ENCODE peak calls at places on chromosomes 1 and 21, in eight cellular contexts. J is BJ; I is kidney; A is astrocyte of the cerebellum; R is HFF-Myc; T is activated CD8-positive, alpha-beta T cell treated with anti-CD3 and anti-CD28 coated beads for 36 hours; M is endodermal cell; P is astrocyte of the spinal cord. D is an unnamed sample.
A peak's percentile ranks its signal among the peaks of the same experiment; 100 is the strongest.

GRCh38 chr1:89842547-89843278 is 21.9 kb downstream of the LRRC8D start:
- DNase-seq in J (no peak), I (no peak), A (no peak), R (no peak), T (no peak), M (no peak), P (peak; percentile 68), D (no peak)

GRCh38 chr1:29415156-29415830 is 179.0 kb downstream of the PTPRU start:
- DNase-seq in J (no peak), I (no peak), A (no peak), R (no peak), T (no peak), M (peak; percentile 81), P (no peak), D (no peak)

GRCh38 chr1:100643430-100644196 is 75.9 kb upstream of the VCAM1 start:
- DNase-seq in J (no peak), I (no peak), A (no peak), R (no peak), T (no peak), M (no peak), P (peak; percentile 9), D (no peak)

GRCh38 chr1:83060216-83060615 is 938.7 kb downstream of the TTLL7 start:
- DNase-seq in J (no peak), I (no peak), A (no peak), R (no peak), T (no peak), M (no peak), P (no peak), D (no peak)

GRCh38 chr1:20787775-20788488 is 825 bp upstream of the HP1BP3 start:
- DNase-seq in J (no peak), I (no peak), A (peak; percentile 8), R (no peak), T (peak; percentile 4), M (peak; percentile 52), P (peak; percentile 70), D (no peak)

GRCh38 chr1:29830383-29830782 is 594.1 kb downstream of the PTPRU start:
- DNase-seq in J (no peak), I (no peak), A (no peak), R (no peak), T (no peak), M (no peak), P (no peak), D (no peak)

GRCh38 chr1:76950306-76950705 is 83.0 kb downstream of the ST6GALNAC5 start:
- DNase-seq in J (no peak), I (no peak), A (no peak), R (no peak), T (no peak), M (no peak), P (no peak), D (no peak)

GRCh38 chr1:210132582-210132981 is 100.0 kb upstream of the SERTAD4 start:
- DNase-seq in J (no peak), I (no peak), A (peak; percentile 27), R (peak; percentile 38), T (no peak), M (peak; percentile 62), P (peak; percentile 48), D (no peak)

GRCh38 chr1:212007896-212008295 is 27.5 kb downstream of the INTS7 start:
- DNase-seq in J (no peak), I (no peak), A (no peak), R (no peak), T (no peak), M (no peak), P (no peak), D (no peak)

GRCh38 chr1:33339413-33339812 is 18.5 kb upstream of the A3GALT2 start:
- DNase-seq in J (no peak), I (no peak), A (no peak), R (no peak), T (no peak), M (peak; percentile 64), P (no peak), D (no peak)
- TF ChIP-seq CTCF in J (peak; percentile 25), I (no peak), A (peak; percentile 20), R (peak; percentile 6), T (no peak), M (peak; percentile 63), P (peak; percentile 28), D (no peak)

GRCh38 chr1:112544011-112544688 is 35.4 kb downstream of the WNT2B start:
- DNase-seq in J (peak; percentile 89), I (no peak), A (peak; percentile 81), R (peak; percentile 84), T (no peak), M (no peak), P (peak; percentile 93), D (no peak)
- TF ChIP-seq CTCF in J (no peak), I (no peak), A (no peak), R (no peak), T (no peak), M (no peak), P (no peak), D (no peak)

GRCh38 chr1:215581896-215582295 is 14.8 kb downstream of the KCTD3 start:
- DNase-seq in J (no peak), I (no peak), A (no peak), R (no peak), T (no peak), M (no peak), P (no peak), D (no peak)
- TF ChIP-seq CTCF in J (no peak), I (no peak), A (no peak), R (peak; percentile 2), T (no peak), M (no peak), P (no peak), D (no peak)

GRCh38 chr21:35674272-35674671 is 386.1 kb downstream of the SETD4 start:
- DNase-seq in J (no peak), I (no peak), A (no peak), R (no peak), T (no peak), M (no peak), P (no peak), D (no peak)
- TF ChIP-seq CTCF in J (no peak), I (no peak), A (no peak), R (no peak), T (no peak), M (no peak), P (no peak), D (no peak)

GRCh38 chr21:42258150-42258884 is 39.4 kb downstream of the ABCG1 start:
- DNase-seq in J (no peak), I (peak; percentile 85), A (no peak), R (peak; percentile 10), T (peak; percentile 89), M (peak; percentile 92), P (peak; percentile 16), D (peak; percentile 81)

GRCh38 chr21:42257091-42257760 is 38.3 kb downstream of the ABCG1 start:
- DNase-seq in J (no peak), I (no peak), A (no peak), R (no peak), T (no peak), M (no peak), P (no peak), D (no peak)

GRCh38 chr21:42256316-42256715 is 37.4 kb downstream of the ABCG1 start:
- DNase-seq in J (no peak), I (no peak), A (no peak), R (no peak), T (no peak), M (no peak), P (no peak), D (no peak)

GRCh38 chr21:42260121-42260520 is 41.2 kb downstream of the ABCG1 start:
- DNase-seq in J (no peak), I (no peak), A (no peak), R (no peak), T (no peak), M (no peak), P (no peak), D (no peak)

DNA sequence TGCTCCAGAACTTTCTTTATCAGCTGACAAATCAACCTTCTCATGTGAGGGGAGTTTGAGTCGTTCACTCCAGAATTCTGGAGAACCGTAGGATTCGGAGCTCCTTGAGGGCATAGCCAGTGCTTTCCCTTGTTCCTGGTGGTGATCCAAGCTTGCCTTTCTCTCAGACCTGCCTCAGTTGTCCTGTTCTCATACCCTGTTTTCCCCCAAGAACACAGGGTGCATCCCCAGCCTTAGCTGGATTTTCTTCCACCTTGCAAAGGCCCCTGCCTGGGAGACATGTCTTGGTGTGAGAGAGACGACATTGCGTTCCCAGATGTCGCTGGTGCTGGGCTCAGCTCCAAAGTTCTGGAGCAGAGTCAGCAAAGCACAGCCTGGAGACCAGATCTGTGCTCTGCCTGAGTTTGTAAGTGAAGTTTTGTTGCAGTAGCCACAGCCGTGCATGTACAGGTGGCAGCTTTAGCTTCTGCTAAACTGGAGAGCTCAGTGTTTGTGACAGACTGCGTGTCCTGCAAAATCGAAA is 40.0 kb downstream of the ABCG1 start:
- DNase-seq in J (no peak), I (no peak), A (no peak), R (no peak), T (no peak), M (no peak), P (no peak), D (no peak)
- TF ChIP-seq CTCF in J (no peak), I (no peak), A (no peak), R (no peak), T (peak; percentile 9), M (peak; percentile 41), P (no peak), D (no peak)

D was measured in natural killer cell.